ENCODE peak calls at places on chromosome 14, in eight cellular contexts. T is A673, A is psoas muscle, E is astrocyte of the cerebellum, O is mesothelial cell of epicardium, P is coronary artery, N is breast epithelium, W is upper lobe of right lung. U is an unnamed sample.
A peak's percentile ranks its signal among the peaks of the same experiment; 100 is the strongest.

GRCh38 chr14:49584058-49584457 is 2.1 kb downstream of the RPS29 start:
- DNase-seq in T (no peak), A (no peak), E (no peak), O (no peak), P (no peak), N (no peak), W (no peak), U (no peak)

GRCh38 chr14:65255029-65255545 is 152.8 kb upstream of the MAX start:
- DNase-seq in T (no peak), A (no peak), E (no peak), O (no peak), P (no peak), N (no peak), W (no peak), U (no peak)

GRCh38 chr14:74846968-74847549 is 28.9 kb downstream of the PROX2 start:
- DNase-seq in T (no peak), A (no peak), E (no peak), O (no peak), P (no peak), N (no peak), W (no peak), U (no peak)

GRCh38 chr14:99320105-99320572 is 48.1 kb upstream of the BCL11B start:
- DNase-seq in T (peak; percentile 78), A (no peak), E (no peak), O (peak; percentile 71), P (peak; percentile 52), N (no peak), W (peak; percentile 79), U (peak; percentile 84)

GRCh38 chr14:81455344-81455743 is 55.2 kb upstream of the STON2 start:
- DNase-seq in T (peak; percentile 44), A (no peak), E (no peak), O (no peak), P (no peak), N (no peak), W (no peak), U (no peak)

GRCh38 chr14:21796912-21797311 is 123.3 kb upstream of the OR4E1 start:
- DNase-seq in T (peak; percentile 39), A (no peak), E (no peak), O (no peak), P (no peak), N (no peak), W (no peak), U (no peak)

GRCh38 chr14:23380197-23381016 is 3.6 kb downstream of the CMTM5 start:
- DNase-seq in T (no peak), A (no peak), E (no peak), O (no peak), P (no peak), N (no peak), W (no peak), U (no peak)

GRCh38 chr14:67576216-67576615 is 23.9 kb downstream of the PIGH start:
- DNase-seq in T (no peak), A (no peak), E (no peak), O (no peak), P (no peak), N (no peak), W (no peak), U (no peak)

DNA sequence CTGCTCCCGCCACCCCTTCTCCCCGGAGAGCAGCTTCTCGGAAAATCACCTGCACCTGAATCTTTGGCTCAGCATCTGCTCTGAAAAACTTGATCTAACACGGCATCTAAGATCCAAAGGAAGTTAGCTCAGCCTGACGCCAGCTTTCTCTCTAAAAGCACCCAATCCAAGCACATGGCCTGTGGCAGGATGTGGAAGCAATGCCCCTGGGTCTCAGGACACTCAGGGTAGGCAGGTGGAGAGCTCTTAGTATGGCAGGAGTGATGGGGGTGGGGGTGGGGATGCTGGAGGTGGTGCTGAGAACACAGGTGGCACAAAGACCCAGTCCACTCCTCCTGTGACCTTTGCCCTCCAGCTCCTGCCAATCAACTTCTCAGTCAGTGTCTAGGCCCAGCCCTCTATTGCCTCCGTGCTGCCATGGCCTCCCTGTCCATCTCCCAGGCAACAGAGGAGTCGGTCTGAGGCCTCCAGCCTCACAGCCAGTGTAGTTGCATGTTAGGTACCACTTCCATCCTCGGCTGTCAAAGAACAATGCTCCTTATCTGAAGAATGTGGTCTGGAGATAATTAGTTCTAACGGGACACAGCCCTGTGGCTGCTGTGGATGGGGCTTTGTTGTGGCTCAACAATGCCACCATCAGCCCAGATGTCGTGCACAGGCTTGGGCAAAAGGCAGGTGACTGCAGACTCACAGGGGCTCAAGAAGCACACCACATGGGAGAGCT is 180.0 kb upstream of the C14orf180 start:
- DNase-seq in T (no peak), A (no peak), E (no peak), O (no peak), P (no peak), N (no peak), W (no peak), U (peak; percentile 91)
- TF ChIP-seq CTCF in T (no peak), A (no peak), E (no peak), O (no peak), P (no peak), N (no peak), W (no peak), U (no peak)

DNA sequence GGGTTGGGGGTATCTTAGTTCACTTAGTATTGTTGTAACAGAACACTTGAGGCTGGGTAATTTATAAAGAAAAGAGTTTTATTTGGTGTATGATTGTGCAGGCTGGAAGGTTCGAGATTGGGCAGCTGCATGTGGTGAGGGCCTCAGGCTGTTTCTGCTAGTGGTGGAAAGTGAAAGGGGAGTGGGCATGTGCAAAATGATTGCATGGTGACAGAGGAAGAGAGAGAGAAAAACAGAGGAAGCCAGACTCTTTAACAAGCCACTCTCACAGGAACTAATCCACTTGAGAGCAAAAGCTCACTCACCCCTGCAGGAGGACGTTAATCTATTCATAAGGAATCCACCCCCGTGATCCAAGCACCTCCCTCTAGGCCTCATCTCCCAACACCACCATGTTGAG is 164.9 kb upstream of the GZMB start:
- DNase-seq in T (peak; percentile 62), A (no peak), E (no peak), O (no peak), P (no peak), N (no peak), W (no peak), U (no peak)
- TF ChIP-seq CTCF in T (no peak), A (no peak), E (no peak), O (no peak), P (no peak), N (no peak), W (no peak), U (no peak)

GRCh38 chr14:72081139-72081538 is 148.9 kb downstream of the RGS6 start:
- DNase-seq in T (no peak), A (no peak), E (no peak), O (no peak), P (no peak), N (no peak), W (no peak), U (no peak)

GRCh38 chr14:72070458-72070857 is 138.2 kb downstream of the RGS6 start:
- DNase-seq in T (no peak), A (no peak), E (no peak), O (no peak), P (no peak), N (no peak), W (no peak), U (no peak)

DNA sequence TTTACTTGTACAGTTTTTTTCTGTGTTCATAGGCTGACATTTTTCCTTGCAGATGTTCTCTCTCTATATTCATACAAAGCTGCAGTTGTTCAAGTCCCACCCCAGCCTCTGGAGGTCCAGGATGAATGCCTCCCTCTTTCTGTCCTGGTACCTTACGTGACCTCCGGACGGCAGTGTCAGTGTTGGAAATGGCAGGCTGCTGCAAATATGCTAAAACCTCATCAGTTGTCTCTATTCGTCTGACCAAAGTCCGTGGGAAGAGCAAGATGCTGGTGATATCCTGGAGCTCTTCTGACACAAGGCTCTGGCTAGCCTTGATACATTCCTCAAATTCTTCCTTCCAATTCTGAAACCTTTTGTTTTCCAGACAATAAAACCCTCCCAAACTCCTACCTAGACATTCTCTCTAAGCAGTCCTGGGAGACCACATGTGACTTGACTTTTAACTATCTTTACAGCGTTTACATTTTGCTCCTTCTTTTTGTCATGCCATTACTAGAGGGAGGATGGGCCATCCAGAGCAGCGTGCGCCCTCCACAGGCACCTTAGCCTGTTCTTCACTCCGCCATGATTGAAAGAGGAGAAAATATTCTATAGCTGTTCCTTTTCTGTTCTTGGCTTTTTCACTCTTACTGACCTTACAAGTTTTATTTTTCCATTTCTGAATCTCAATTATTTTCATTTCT is 143.6 kb downstream of the RGS6 start:
- DNase-seq in T (no peak), A (no peak), E (no peak), O (no peak), P (no peak), N (no peak), W (no peak), U (no peak)
- TF ChIP-seq CTCF in T (no peak), A (no peak), E (no peak), O (no peak), P (no peak), N (no peak), W (no peak), U (no peak)

GRCh38 chr14:61342486-61342885 is 21.1 kb downstream of the PRKCH start:
- DNase-seq in T (no peak), A (no peak), E (no peak), O (no peak), P (no peak), N (no peak), W (no peak), U (no peak)
- TF ChIP-seq CTCF in T (no peak), A (no peak), E (no peak), O (no peak), P (no peak), N (no peak), W (no peak), U (no peak)

DNA sequence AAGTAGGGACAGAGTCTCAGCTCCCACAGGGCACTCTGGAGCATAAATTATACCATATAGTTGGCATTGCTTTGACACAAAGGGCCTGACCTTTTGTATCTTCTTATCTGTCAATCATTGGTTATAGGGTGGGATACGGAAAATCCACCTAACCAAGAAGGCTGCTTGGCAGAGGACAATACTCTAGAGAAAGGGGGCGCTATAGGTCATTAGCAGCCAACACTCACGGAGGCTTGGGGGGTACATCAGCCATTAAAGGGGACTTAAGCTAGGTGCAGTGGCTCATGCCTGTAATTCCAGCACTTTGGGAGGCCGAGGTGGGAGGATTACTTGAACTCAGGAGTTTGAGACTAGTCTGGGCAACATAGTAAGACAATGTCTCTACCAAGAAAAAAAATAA is 22.9 kb downstream of the SPTSSA start:
- DNase-seq in T (no peak), A (no peak), E (no peak), O (no peak), P (no peak), N (no peak), W (no peak), U (no peak)
- TF ChIP-seq CTCF in T (peak; percentile 18), A (no peak), E (no peak), O (no peak), P (no peak), N (no peak), W (no peak), U (no peak)

DNA sequence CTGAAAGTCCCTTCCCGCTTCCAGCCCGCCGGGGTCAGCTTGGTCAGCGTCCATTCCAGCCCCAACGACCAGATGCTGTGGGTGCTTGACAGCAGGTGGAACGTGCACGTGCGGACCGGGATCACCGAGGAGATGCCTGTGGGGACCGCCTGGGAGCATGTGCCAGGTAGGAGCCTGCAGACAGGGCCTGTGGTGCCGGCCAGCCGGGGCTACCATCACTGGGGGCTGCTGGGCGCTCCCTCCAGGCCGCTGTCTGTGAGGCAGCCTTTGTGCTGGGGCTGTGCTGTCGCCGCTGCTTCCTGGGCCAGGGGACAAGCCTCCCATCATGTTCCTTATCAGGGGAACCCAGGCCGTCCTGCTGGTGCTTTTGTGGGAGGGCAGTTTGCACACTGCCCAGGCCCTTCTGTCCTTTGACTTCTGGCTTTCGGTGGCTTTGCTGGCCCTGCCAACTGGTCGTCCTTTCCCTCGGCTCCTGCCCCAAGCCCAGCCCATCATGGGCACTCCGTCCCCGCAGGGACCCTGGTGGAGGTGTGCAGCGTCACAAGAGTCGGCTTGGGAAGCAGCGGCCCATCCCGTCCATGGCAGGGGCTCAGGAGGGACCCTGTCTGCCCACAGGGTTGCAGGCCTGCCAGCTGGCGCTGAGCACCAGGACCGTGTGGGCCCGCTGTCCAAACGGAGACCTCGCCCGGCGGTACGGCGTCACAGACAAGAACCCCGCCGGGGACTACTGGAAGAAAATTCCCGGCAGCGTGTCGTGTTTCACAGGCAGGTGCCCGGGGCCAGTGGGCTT is 12.4 kb downstream of the ANKRD9 start:
- DNase-seq in T (no peak), A (peak; percentile 54), E (no peak), O (no peak), P (peak; percentile 71), N (no peak), W (peak; percentile 64), U (no peak)
- TF ChIP-seq CTCF in T (no peak), A (no peak), E (no peak), O (no peak), P (no peak), N (no peak), W (no peak), U (no peak)